ENCODE peak calls at places on chromosomes 13 and 19, in six cellular contexts. F, Z, Y, E, T and L are unnamed samples.

GRCh38 chr13:97367427-97367826 is 66.5 kb upstream of the RAP2A start:
- DNase-seq in F (no peak), Z (no peak), Y (peak; percentile 13), E (peak; percentile 68), T (no peak), L (no peak)

GRCh38 chr13:100887729-100888151 is 213.1 kb upstream of the TMTC4 start:
- DNase-seq in F (no peak), Z (no peak), Y (peak; percentile 2), E (peak; percentile 44), T (no peak), L (no peak)

GRCh38 chr13:77118134-77118533 is 91.2 kb upstream of the FBXL3 start:
- DNase-seq in F (no peak), Z (no peak), Y (no peak), E (no peak), T (no peak), L (no peak)

GRCh38 chr13:25494708-25495411 is 123.1 kb downstream of the ATP8A2 start:
- DNase-seq in F (no peak), Z (no peak), Y (no peak), E (no peak), T (peak; percentile 13), L (peak; percentile 55)

GRCh38 chr19:35056513-35057063 is 15.1 kb downstream of the HPN start:
- DNase-seq in F (no peak), Z (no peak), Y (no peak), E (no peak), T (no peak), L (no peak)

GRCh38 chr13:75395056-75395455 is 86.9 kb downstream of the TBC1D4 start:
- DNase-seq in F (no peak), Z (no peak), Y (no peak), E (no peak), T (no peak), L (no peak)

GRCh38 chr13:36086117-36086516 is 45.1 kb downstream of the DCLK1 start:
- DNase-seq in F (no peak), Z (no peak), Y (no peak), E (no peak), T (peak; percentile 55), L (no peak)

GRCh38 chr19:38224014-38224862 is at the start of gene DPF1:
- DNase-seq in F (peak; percentile 79), Z (peak; percentile 97), Y (peak; percentile 90), E (no peak), T (peak; percentile 77), L (no peak)

GRCh38 chr19:15247107-15248014 is 15.1 kb upstream of the EPHX3 start:
- DNase-seq in F (no peak), Z (no peak), Y (no peak), E (no peak), T (no peak), L (no peak)